ENCODE peak calls at places on chromosomes 4 and X, in eight cellular contexts. K, H, F, M, E, L, U and Y are unnamed samples.

GRCh38 chr4:25421819-25422511 is 44.9 kb downstream of the ANAPC4 start:
- ATAC-seq in K (no peak), H (no peak), F (no peak), M (no peak), E (no peak), L (no peak), U (peak; percentile 63), Y (no peak)

GRCh38 chr4:6598641-6599040 is 23.7 kb downstream of the MAN2B2 start:
- ATAC-seq in K (no peak), H (no peak), F (no peak), M (no peak), E (no peak), L (no peak), U (no peak), Y (no peak)

GRCh38 chrX:41720125-41720780 is 3.7 kb upstream of the GPR82 start:
- ATAC-seq in K (no peak), H (no peak), F (no peak), M (no peak), E (no peak), L (no peak), U (peak; percentile 93), Y (no peak)

GRCh38 chr4:151462554-151462953 is 53.6 kb downstream of the FHIP1A start:
- ATAC-seq in K (no peak), H (no peak), F (no peak), M (no peak), E (no peak), L (no peak), U (no peak), Y (no peak)

GRCh38 chrX:68503830-68504229 is 5.0 kb downstream of the YIPF6 start:
- ATAC-seq in K (no peak), H (no peak), F (no peak), M (no peak), E (no peak), L (no peak), U (peak; percentile 7), Y (no peak)

GRCh38 chrX:120452131-120452530 is 17.0 kb downstream of the LAMP2 start:
- ATAC-seq in K (peak; percentile 70), H (no peak), F (peak; percentile 46), M (no peak), E (peak; percentile 75), L (peak; percentile 91), U (peak; percentile 22), Y (no peak)

GRCh38 chr4:73603854-73604584 is 16.2 kb downstream of the RASSF6 start:
- ATAC-seq in K (no peak), H (no peak), F (no peak), M (no peak), E (no peak), L (no peak), U (peak; percentile 19), Y (no peak)

GRCh38 chr4:140271553-140271952 is 101.9 kb upstream of the SCOC start:
- ATAC-seq in K (no peak), H (no peak), F (no peak), M (no peak), E (no peak), L (no peak), U (no peak), Y (no peak)

DNA sequence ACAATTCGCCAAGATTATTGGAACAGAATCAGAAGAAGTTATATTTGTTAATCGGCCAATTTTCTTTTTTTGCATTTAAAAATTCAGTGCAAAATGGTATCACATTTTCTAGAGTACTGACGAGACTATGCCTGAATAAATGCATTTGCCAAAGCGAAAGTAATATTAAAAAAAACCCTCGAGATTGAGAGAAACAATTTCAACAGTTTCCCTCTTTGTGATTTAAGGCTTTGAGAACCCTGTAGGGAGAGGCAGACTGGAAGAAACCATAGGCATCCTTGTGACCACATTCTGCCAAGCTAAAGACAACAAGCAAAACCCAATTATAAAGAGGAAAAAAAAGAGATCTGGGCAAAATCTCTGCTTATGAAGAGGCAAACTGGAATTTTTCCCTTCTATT is 218.1 kb upstream of the GK2 start:
- ATAC-seq in K (no peak), H (no peak), F (no peak), M (no peak), E (no peak), L (no peak), U (no peak), Y (no peak)
- H3K4me3 ChIP-seq in K (no peak overlapping the region), H (no peak overlapping the region), F (no peak overlapping the region), M (no peak overlapping the region), E (no peak overlapping the region), L (peak overlapping the region; percentile 4), U (no peak overlapping the region), Y (no peak overlapping the region)

GRCh38 chr4:138815811-138816210 is 199.8 kb upstream of the NOCT start:
- ATAC-seq in K (no peak), H (no peak), F (no peak), M (no peak), E (no peak), L (no peak), U (no peak), Y (no peak)
- TF ChIP-seq POLR2AphosphoS5 in K (no peak), H (no peak), F (no peak), M (no peak), E (no peak), L (no peak), U (no peak), Y (no peak)

DNA sequence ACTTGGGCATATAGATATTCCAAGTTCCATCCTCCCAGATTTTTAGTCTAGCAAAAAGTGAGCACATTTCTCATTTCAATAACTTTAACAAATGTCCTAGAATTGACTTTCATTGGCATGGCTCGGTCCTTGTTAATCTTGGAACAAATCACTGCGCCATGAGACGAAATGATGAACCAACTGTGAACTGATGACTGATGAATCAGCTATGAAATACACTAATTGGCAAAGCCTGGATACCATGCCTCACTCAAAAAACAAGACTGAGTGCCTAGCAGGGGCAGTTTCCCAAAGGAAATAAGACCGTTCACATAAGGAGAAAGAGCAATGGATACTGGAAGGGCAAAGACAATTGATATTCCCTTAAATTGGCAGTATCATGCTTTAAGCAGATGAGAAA is 248.6 kb upstream of the VEGFC start:
- ATAC-seq in K (no peak), H (no peak), F (no peak), M (no peak), E (no peak), L (no peak), U (no peak), Y (no peak)
- H3K4me3 ChIP-seq in K (no peak overlapping the region), H (no peak overlapping the region), F (no peak overlapping the region), M (no peak overlapping the region), E (no peak overlapping the region), L (no peak overlapping the region), U (no peak overlapping the region), Y (no peak overlapping the region)

GRCh38 chr4:153153339-153153851 is 50.8 kb upstream of the TRIM2 start:
- ATAC-seq in K (peak; percentile 94), H (peak; percentile 83), F (peak; percentile 89), M (peak; percentile 89), E (peak; percentile 76), L (peak; percentile 72), U (peak; percentile 82), Y (peak; percentile 60)

GRCh38 chr4:153154010-153154975 is 50.0 kb upstream of the TRIM2 start:
- ATAC-seq in K (no peak), H (peak; percentile 6), F (no peak), M (peak; percentile 46), E (no peak), L (no peak), U (no peak), Y (no peak)

GRCh38 chr4:153156263-153156662 is 48.0 kb upstream of the TRIM2 start:
- ATAC-seq in K (no peak), H (peak; percentile 50), F (no peak), M (no peak), E (peak; percentile 31), L (peak; percentile 91), U (peak; percentile 25), Y (no peak)

GRCh38 chr4:153151535-153152452 is 52.4 kb upstream of the TRIM2 start:
- ATAC-seq in K (no peak), H (peak; percentile 28), F (no peak), M (peak; percentile 42), E (peak; percentile 49), L (no peak), U (peak; percentile 51), Y (no peak)

GRCh38 chr4:153152453-153153338 is 51.5 kb upstream of the TRIM2 start:
- ATAC-seq in K (peak; percentile 56), H (peak; percentile 44), F (peak; percentile 63), M (peak; percentile 34), E (peak; percentile 11), L (no peak), U (peak; percentile 45), Y (peak; percentile 38)
- TF ChIP-seq POLR2AphosphoS5 in K (no peak), H (no peak), F (no peak), M (no peak), E (no peak), L (no peak), U (no peak), Y (no peak)

GRCh38 chr4:130808492-130808891 is 1712.5 kb downstream of the C4orf33 start:
- ATAC-seq in K (no peak), H (peak; percentile 78), F (peak; percentile 73), M (no peak), E (no peak), L (no peak), U (peak; percentile 74), Y (no peak)

GRCh38 chr4:130814896-130815295 is 1718.9 kb downstream of the C4orf33 start:
- ATAC-seq in K (no peak), H (no peak), F (no peak), M (no peak), E (no peak), L (no peak), U (peak; percentile 66), Y (no peak)

DNA sequence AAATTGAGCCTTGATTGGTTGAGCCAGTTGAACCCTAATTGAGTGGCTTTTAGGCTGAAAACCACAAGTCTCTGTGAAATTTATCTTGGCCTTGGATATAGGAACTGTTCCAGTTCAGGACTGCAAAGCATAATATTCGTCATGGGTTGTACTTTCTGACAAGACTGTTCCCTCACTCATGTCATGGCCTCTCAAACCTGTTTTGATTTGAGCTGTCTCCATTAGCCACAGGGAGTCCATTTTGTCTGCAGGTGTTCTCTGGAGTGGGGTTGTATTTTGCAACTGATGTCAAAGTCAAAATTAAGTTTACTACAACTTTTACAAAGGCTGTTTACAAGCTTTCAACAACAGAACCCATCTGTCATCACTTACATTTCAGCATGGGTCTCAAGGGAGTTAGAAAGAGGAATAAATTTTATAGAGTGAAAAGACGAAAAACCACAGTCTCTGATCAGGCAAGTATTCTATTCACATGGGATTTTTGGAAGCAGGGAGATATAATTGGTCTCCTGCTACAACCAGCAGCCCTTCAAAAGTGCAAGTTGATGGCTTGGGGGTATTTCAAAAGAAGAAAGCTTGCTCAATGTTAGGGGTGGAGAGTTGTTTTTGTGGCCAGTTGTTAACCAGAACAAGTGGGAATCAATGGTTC is 1716.3 kb downstream of the C4orf33 start:
- ATAC-seq in K (no peak), H (no peak), F (no peak), M (no peak), E (no peak), L (no peak), U (no peak), Y (no peak)
- H3K4me3 ChIP-seq in K (no peak overlapping the region), H (no peak overlapping the region), F (no peak overlapping the region), M (no peak overlapping the region), E (no peak overlapping the region), L (no peak overlapping the region), U (no peak overlapping the region), Y (no peak overlapping the region)

DNA sequence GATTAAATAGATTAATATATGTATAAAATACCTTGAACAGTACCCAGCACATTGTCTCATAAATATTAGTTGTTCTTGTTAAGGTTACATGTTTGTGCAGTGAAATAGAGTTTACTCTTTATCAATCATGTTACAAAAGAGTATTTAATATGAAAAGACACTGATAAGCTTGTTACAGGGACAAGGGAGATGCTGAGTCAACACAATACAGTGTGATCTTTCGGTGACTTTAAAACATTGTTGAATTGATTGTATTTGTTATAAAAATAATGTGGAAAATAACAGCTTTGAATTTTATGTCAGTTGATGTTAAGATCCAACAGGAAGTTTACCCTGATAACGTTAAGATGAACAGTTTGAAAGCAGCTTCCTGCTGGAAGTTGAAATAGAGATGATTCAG is 1.4 kb upstream of the WDR13 start:
- ATAC-seq in K (no peak), H (no peak), F (no peak), M (no peak), E (no peak), L (no peak), U (no peak), Y (no peak)
- TF ChIP-seq POLR2AphosphoS5 in K (no peak), H (no peak), F (no peak), M (no peak), E (no peak), L (no peak), U (no peak), Y (no peak)